ENCODE peak calls at places on chromosome 3, in seven cellular contexts. One of them, this sample, is unnamed.

GRCh38 chr3:42498034-42498433 is 4.4 kb upstream of the VIPR1 start:
- DNase-seq in NCI-H748 treated with DMSO at 0.1 percent for 48 hours: no peak
- DNase-seq in stimulated activated effector memory CD8-positive, alpha-beta T cell treated with anti-CD3 and anti-CD28 coated beads, Interleukin-12 subunit alpha, Interleukin-12 subunit beta, amount 100 ng/mL, for 72 hours: no peak
- DNase-seq in iPS-NIHi11: no peak
- DNase-seq in progenitor cell of endocrine pancreas: peak
- DNase-seq in stimulated activated CD4-positive, alpha-beta T cell treated with anti-CD3 and anti-CD28 coated beads, Interleukin-4, amount 100 ng/mL, for 24 hours: no peak
- DNase-seq in fibroblast of the conjunctiva: no peak
- DNase-seq in this sample: no peak

GRCh38 chr3:143627336-143627735 is 220.9 kb downstream of the SLC9A9 start:
- DNase-seq in NCI-H748 treated with DMSO at 0.1 percent for 48 hours: no peak
- DNase-seq in stimulated activated effector memory CD8-positive, alpha-beta T cell treated with anti-CD3 and anti-CD28 coated beads, Interleukin-12 subunit alpha, Interleukin-12 subunit beta, amount 100 ng/mL, for 72 hours: no peak
- DNase-seq in iPS-NIHi11: peak
- DNase-seq in progenitor cell of endocrine pancreas: no peak
- DNase-seq in stimulated activated CD4-positive, alpha-beta T cell treated with anti-CD3 and anti-CD28 coated beads, Interleukin-4, amount 100 ng/mL, for 24 hours: peak
- DNase-seq in fibroblast of the conjunctiva: peak
- DNase-seq in this sample: no peak

GRCh38 chr3:171770689-171771620 is 39.3 kb downstream of the PLD1 start:
- DNase-seq in NCI-H748 treated with DMSO at 0.1 percent for 48 hours: no peak
- DNase-seq in stimulated activated effector memory CD8-positive, alpha-beta T cell treated with anti-CD3 and anti-CD28 coated beads, Interleukin-12 subunit alpha, Interleukin-12 subunit beta, amount 100 ng/mL, for 72 hours: no peak
- DNase-seq in iPS-NIHi11: peak
- DNase-seq in progenitor cell of endocrine pancreas: no peak
- DNase-seq in stimulated activated CD4-positive, alpha-beta T cell treated with anti-CD3 and anti-CD28 coated beads, Interleukin-4, amount 100 ng/mL, for 24 hours: no peak
- DNase-seq in fibroblast of the conjunctiva: peak
- DNase-seq in this sample: peak

GRCh38 chr3:31010491-31010890 is 116.0 kb upstream of the GADL1 start:
- DNase-seq in NCI-H748 treated with DMSO at 0.1 percent for 48 hours: no peak
- DNase-seq in stimulated activated effector memory CD8-positive, alpha-beta T cell treated with anti-CD3 and anti-CD28 coated beads, Interleukin-12 subunit alpha, Interleukin-12 subunit beta, amount 100 ng/mL, for 72 hours: no peak
- DNase-seq in iPS-NIHi11: no peak
- DNase-seq in progenitor cell of endocrine pancreas: no peak
- DNase-seq in stimulated activated CD4-positive, alpha-beta T cell treated with anti-CD3 and anti-CD28 coated beads, Interleukin-4, amount 100 ng/mL, for 24 hours: no peak
- DNase-seq in fibroblast of the conjunctiva: no peak
- DNase-seq in this sample: no peak

GRCh38 chr3:102529452-102529851 is 94.6 kb downstream of the ZPLD1 start:
- DNase-seq in NCI-H748 treated with DMSO at 0.1 percent for 48 hours: no peak
- DNase-seq in stimulated activated effector memory CD8-positive, alpha-beta T cell treated with anti-CD3 and anti-CD28 coated beads, Interleukin-12 subunit alpha, Interleukin-12 subunit beta, amount 100 ng/mL, for 72 hours: no peak
- DNase-seq in iPS-NIHi11: peak
- DNase-seq in progenitor cell of endocrine pancreas: no peak
- DNase-seq in stimulated activated CD4-positive, alpha-beta T cell treated with anti-CD3 and anti-CD28 coated beads, Interleukin-4, amount 100 ng/mL, for 24 hours: no peak
- DNase-seq in fibroblast of the conjunctiva: no peak
- DNase-seq in this sample: no peak

GRCh38 chr3:124760601-124761000 is 30.3 kb downstream of the UMPS start:
- DNase-seq in NCI-H748 treated with DMSO at 0.1 percent for 48 hours: no peak
- DNase-seq in stimulated activated effector memory CD8-positive, alpha-beta T cell treated with anti-CD3 and anti-CD28 coated beads, Interleukin-12 subunit alpha, Interleukin-12 subunit beta, amount 100 ng/mL, for 72 hours: no peak
- DNase-seq in iPS-NIHi11: no peak
- DNase-seq in progenitor cell of endocrine pancreas: no peak
- DNase-seq in stimulated activated CD4-positive, alpha-beta T cell treated with anti-CD3 and anti-CD28 coated beads, Interleukin-4, amount 100 ng/mL, for 24 hours: no peak
- DNase-seq in fibroblast of the conjunctiva: no peak
- DNase-seq in this sample: no peak

GRCh38 chr3:48765376-48765775 is 48.4 kb upstream of the IP6K2 start:
- DNase-seq in NCI-H748 treated with DMSO at 0.1 percent for 48 hours: no peak
- DNase-seq in stimulated activated effector memory CD8-positive, alpha-beta T cell treated with anti-CD3 and anti-CD28 coated beads, Interleukin-12 subunit alpha, Interleukin-12 subunit beta, amount 100 ng/mL, for 72 hours: no peak
- DNase-seq in iPS-NIHi11: no peak
- DNase-seq in progenitor cell of endocrine pancreas: no peak
- DNase-seq in stimulated activated CD4-positive, alpha-beta T cell treated with anti-CD3 and anti-CD28 coated beads, Interleukin-4, amount 100 ng/mL, for 24 hours: no peak
- DNase-seq in fibroblast of the conjunctiva: no peak
- DNase-seq in this sample: no peak

GRCh38 chr3:100173931-100174330 is 59.6 kb upstream of the FILIP1L start:
- DNase-seq in NCI-H748 treated with DMSO at 0.1 percent for 48 hours: no peak
- DNase-seq in stimulated activated effector memory CD8-positive, alpha-beta T cell treated with anti-CD3 and anti-CD28 coated beads, Interleukin-12 subunit alpha, Interleukin-12 subunit beta, amount 100 ng/mL, for 72 hours: no peak
- DNase-seq in iPS-NIHi11: no peak
- DNase-seq in progenitor cell of endocrine pancreas: no peak
- DNase-seq in stimulated activated CD4-positive, alpha-beta T cell treated with anti-CD3 and anti-CD28 coated beads, Interleukin-4, amount 100 ng/mL, for 24 hours: no peak
- DNase-seq in fibroblast of the conjunctiva: no peak
- DNase-seq in this sample: no peak

GRCh38 chr3:8972614-8973013 is 9.3 kb upstream of the RAD18 start:
- DNase-seq in NCI-H748 treated with DMSO at 0.1 percent for 48 hours: no peak
- DNase-seq in stimulated activated effector memory CD8-positive, alpha-beta T cell treated with anti-CD3 and anti-CD28 coated beads, Interleukin-12 subunit alpha, Interleukin-12 subunit beta, amount 100 ng/mL, for 72 hours: no peak
- DNase-seq in iPS-NIHi11: peak
- DNase-seq in progenitor cell of endocrine pancreas: no peak
- DNase-seq in stimulated activated CD4-positive, alpha-beta T cell treated with anti-CD3 and anti-CD28 coated beads, Interleukin-4, amount 100 ng/mL, for 24 hours: no peak
- DNase-seq in fibroblast of the conjunctiva: peak
- DNase-seq in this sample: peak

GRCh38 chr3:297585-297984 is 101.0 kb downstream of the CHL1 start:
- DNase-seq in NCI-H748 treated with DMSO at 0.1 percent for 48 hours: no peak
- DNase-seq in stimulated activated effector memory CD8-positive, alpha-beta T cell treated with anti-CD3 and anti-CD28 coated beads, Interleukin-12 subunit alpha, Interleukin-12 subunit beta, amount 100 ng/mL, for 72 hours: no peak
- DNase-seq in iPS-NIHi11: no peak
- DNase-seq in progenitor cell of endocrine pancreas: no peak
- DNase-seq in stimulated activated CD4-positive, alpha-beta T cell treated with anti-CD3 and anti-CD28 coated beads, Interleukin-4, amount 100 ng/mL, for 24 hours: no peak
- DNase-seq in fibroblast of the conjunctiva: no peak
- DNase-seq in this sample: no peak

GRCh38 chr3:16768956-16769355 is 115.8 kb upstream of the PLCL2 start:
- DNase-seq in NCI-H748 treated with DMSO at 0.1 percent for 48 hours: no peak
- DNase-seq in stimulated activated effector memory CD8-positive, alpha-beta T cell treated with anti-CD3 and anti-CD28 coated beads, Interleukin-12 subunit alpha, Interleukin-12 subunit beta, amount 100 ng/mL, for 72 hours: no peak
- DNase-seq in iPS-NIHi11: peak
- DNase-seq in progenitor cell of endocrine pancreas: no peak
- DNase-seq in stimulated activated CD4-positive, alpha-beta T cell treated with anti-CD3 and anti-CD28 coated beads, Interleukin-4, amount 100 ng/mL, for 24 hours: no peak
- DNase-seq in fibroblast of the conjunctiva: no peak
- DNase-seq in this sample: no peak

GRCh38 chr3:50237133-50237651 is 1.2 kb downstream of the GNAI2 start:
- DNase-seq in NCI-H748 treated with DMSO at 0.1 percent for 48 hours: no peak
- DNase-seq in stimulated activated effector memory CD8-positive, alpha-beta T cell treated with anti-CD3 and anti-CD28 coated beads, Interleukin-12 subunit alpha, Interleukin-12 subunit beta, amount 100 ng/mL, for 72 hours: no peak
- DNase-seq in iPS-NIHi11: no peak
- DNase-seq in progenitor cell of endocrine pancreas: no peak
- DNase-seq in stimulated activated CD4-positive, alpha-beta T cell treated with anti-CD3 and anti-CD28 coated beads, Interleukin-4, amount 100 ng/mL, for 24 hours: peak
- DNase-seq in fibroblast of the conjunctiva: peak
- DNase-seq in this sample: no peak

This sample was measured in foreskin melanocyte.